ENCODE peak calls at places on chromosomes 6 and 20, in nine cellular contexts. L is type B pancreatic cell; I is activated T-cell treated with anti-CD3 and anti-CD28 coated beads for 24 hours; D is NCI-H1436 treated with DMSO at 0.1 percent for 48 hours; M is fibroblast of pulmonary artery; P is stimulated activated CD4-positive, alpha-beta T cell treated with anti-CD3 and anti-CD28 coated beads, Interleukin-2, amount 100 ng/mL, for 48 hours; H is activated CD8-positive, alpha-beta memory T cell treated with anti-CD3 and anti-CD28 coated beads, Interleukin-2, amount 10 ng/mL, durations not matched to agents 7 days and 5 days; B is T follicular helper cell; F is T-cell. N is an unnamed sample.

GRCh38 chr6:117483645-117484016 is 1.2 kb downstream of the DCBLD1 start:
- DNase-seq in F (no peak), D (no peak), P (no peak), B (no peak), H (no peak), I (no peak), M (peak; percentile 46), L (no peak), N (peak; percentile 2)

GRCh38 chr6:136921936-136922679 is at the start of gene SLC35D3:
- DNase-seq in I (no peak), L (peak; percentile 71), H (no peak), F (peak; percentile 19), B (no peak), D (no peak), P (no peak), M (no peak), N (no peak)

GRCh38 chr6:41326092-41326491 is 9.3 kb upstream of the NCR2 start:
- DNase-seq in M (no peak), P (no peak), B (no peak), H (no peak), I (no peak), D (no peak), F (no peak), L (no peak), N (no peak)

GRCh38 chr6:138691595-138692057 is 81.9 kb upstream of the CCDC28A start:
- DNase-seq in I (no peak), H (no peak), F (no peak), B (no peak), L (no peak), P (no peak), M (peak; percentile 82), D (no peak), N (no peak)

GRCh38 chr6:161137839-161138544 is 135.9 kb downstream of the AGPAT4 start:
- DNase-seq in I (no peak), F (no peak), P (no peak), M (no peak), B (no peak), D (no peak), L (no peak), H (no peak), N (no peak)

GRCh38 chr20:45771182-45771759 is 20.4 kb downstream of the WFDC3 start:
- DNase-seq in B (peak; percentile 71), M (peak; percentile 78), F (peak; percentile 73), D (peak; percentile 13), I (peak; percentile 76), P (peak; percentile 76), L (peak; percentile 83), H (peak; percentile 83), N (peak; percentile 38)

GRCh38 chr20:1392693-1393506 is at the start of gene FKBP1A:
- DNase-seq in M (peak; percentile 92), D (peak; percentile 39), L (peak; percentile 87), P (peak; percentile 91), B (peak; percentile 84), F (peak; percentile 89), H (peak; percentile 94), I (peak; percentile 89), N (peak; percentile 84)

GRCh38 chr6:42448906-42449659 is 2.6 kb downstream of the TRERF1 start:
- DNase-seq in H (no peak), F (no peak), M (no peak), I (no peak), D (no peak), L (no peak), P (no peak), B (no peak), N (no peak)

GRCh38 chr20:17570347-17571152 is 675 bp downstream of the DSTN start:
- DNase-seq in B (peak; percentile 9), M (peak; percentile 60), H (peak; percentile 47), I (no peak), L (peak; percentile 80), P (peak; percentile 9), D (no peak), F (no peak), N (no peak)

GRCh38 chr6:157982580-157983438 is 1.1 kb downstream of the SYNJ2 start:
- DNase-seq in P (no peak), L (no peak), D (no peak), M (peak; percentile 52), B (no peak), I (no peak), H (no peak), F (no peak), N (no peak)

GRCh38 chr6:126337323-126337722 is 2.6 kb upstream of the CENPW start:
- DNase-seq in H (no peak), D (no peak), P (no peak), F (no peak), M (peak; percentile 92), I (no peak), B (no peak), L (no peak), N (no peak)

GRCh38 chr20:4234128-4234527 is 218.8 kb upstream of the RNF24 start:
- DNase-seq in F (no peak), P (no peak), L (no peak), I (no peak), M (peak; percentile 91), B (no peak), H (no peak), D (no peak), N (no peak)

GRCh38 chr20:40535816-40536215 is 153.2 kb downstream of the MAFB start:
- DNase-seq in F (no peak), M (peak; percentile 33), H (no peak), B (no peak), L (no peak), D (no peak), I (no peak), P (no peak), N (no peak)

GRCh38 chr20:39049148-39049547 is 87.0 kb downstream of the DHX35 start:
- DNase-seq in M (no peak), P (no peak), D (no peak), F (no peak), B (no peak), I (no peak), L (no peak), H (no peak), N (no peak)

GRCh38 chr20:31747640-31748039 is 8.6 kb downstream of the TPX2 start:
- DNase-seq in I (no peak), B (no peak), F (no peak), H (no peak), L (no peak), D (no peak), P (no peak), M (peak; percentile 61), N (no peak)

GRCh38 chr6:6978731-6979130 is 129.0 kb upstream of the RREB1 start:
- DNase-seq in I (no peak), L (no peak), F (no peak), M (no peak), H (no peak), B (no peak), D (no peak), P (no peak), N (no peak)

GRCh38 chr6:47242483-47243386 is 67.0 kb downstream of the TNFRSF21 start:
- DNase-seq in P (peak; percentile 23), I (peak; percentile 27), B (peak; percentile 24), M (peak; percentile 97), F (peak; percentile 58), L (no peak), D (peak; percentile 45), H (peak; percentile 74), N (peak; percentile 76)

GRCh38 chr6:16904957-16905356 is 143.7 kb upstream of the ATXN1 start:
- DNase-seq in D (no peak), M (no peak), P (no peak), L (no peak), I (no peak), B (no peak), F (no peak), H (no peak), N (no peak)

GRCh38 chr6:55617272-55617671 is 38.3 kb upstream of the HMGCLL1 start:
- DNase-seq in P (no peak), D (no peak), F (no peak), B (no peak), I (no peak), M (peak; percentile 69), H (no peak), L (no peak), N (peak; percentile 11)

GRCh38 chr6:19037607-19038006 is 650.5 kb downstream of the RNF144B start:
- DNase-seq in F (no peak), P (no peak), H (no peak), B (no peak), D (no peak), I (no peak), L (no peak), M (no peak), N (no peak)

GRCh38 chr20:52578559-52578958 is 387.0 kb upstream of the ZFP64 start:
- DNase-seq in B (no peak), F (no peak), I (no peak), P (no peak), D (no peak), M (no peak), H (no peak), L (no peak), N (no peak)

GRCh38 chr20:53786445-53787267 is 193.0 kb upstream of the ZNF217 start:
- DNase-seq in H (no peak), L (no peak), I (no peak), B (no peak), M (no peak), F (no peak), P (no peak), D (no peak), N (no peak)

GRCh38 chr20:33445881-33446615 is 2.5 kb upstream of the SNTA1 start:
- DNase-seq in M (no peak), F (no peak), I (no peak), B (no peak), H (no peak), P (no peak), D (no peak), L (no peak), N (no peak)

N was measured in NCI-H187.